ENCODE peak calls at places on chromosomes 11 and 22, in eight cellular contexts. Q is PC-3, F is GM23248, C is HCT116, S is hepatocyte, M is SK-N-SH, I is MM.1S, W is GM23338. X is an unnamed sample.
A peak's percentile ranks its signal among the peaks of the same experiment; 100 is the strongest.

GRCh38 chr11:32796425-32796824 is 2.0 kb upstream of the CCDC73 start:
- DNase-seq in S (no peak), C (no peak), W (no peak), Q (peak; percentile 23), I (no peak), M (no peak), F (no peak), X (no peak)

GRCh38 chr22:44245438-44245837 is 64.7 kb downstream of the PARVG start:
- DNase-seq in M (no peak), C (no peak), F (no peak), Q (no peak), W (no peak), S (no peak), I (no peak), X (no peak)

GRCh38 chr11:12287009-12287373 is 90.4 kb upstream of the PARVA start:
- DNase-seq in M (peak; percentile 7), S (peak; percentile 75), C (peak; percentile 47), W (no peak), F (peak; percentile 95), I (no peak), Q (peak; percentile 89), X (no peak)

GRCh38 chr22:27089303-27089702 is 431.9 kb downstream of the MIAT start:
- DNase-seq in F (no peak), I (no peak), Q (no peak), C (no peak), S (no peak), W (no peak), M (peak; percentile 49), X (no peak)

GRCh38 chr11:123235117-123235686 is 40.2 kb upstream of the CLMP start:
- DNase-seq in F (peak; percentile 60), I (no peak), W (peak; percentile 78), Q (peak; percentile 50), M (peak; percentile 68), C (peak; percentile 38), S (no peak), X (peak; percentile 18)

GRCh38 chr11:32821517-32821916 is 8.2 kb upstream of the PRRG4 start:
- DNase-seq in S (no peak), W (no peak), I (no peak), M (no peak), C (no peak), F (peak; percentile 38), Q (peak; percentile 91), X (no peak)

GRCh38 chr11:46294365-46295309 is 17.2 kb downstream of the CREB3L1 start:
- DNase-seq in I (no peak), F (peak; percentile 95), C (no peak), M (peak; percentile 60), Q (peak; percentile 58), W (peak; percentile 92), S (peak; percentile 85), X (no peak)

GRCh38 chr11:78022397-78023396 is at the start of gene KCTD14:
- DNase-seq in M (peak; percentile 14), S (peak; percentile 55), C (no peak), Q (no peak), I (no peak), W (peak; percentile 79), F (peak; percentile 34), X (no peak)

GRCh38 chr11:62770778-62771143 is 435 bp upstream of the TAF6L start:
- DNase-seq in C (no peak), W (peak; percentile 59), Q (no peak), S (peak; percentile 32), M (peak; percentile 41), F (peak; percentile 65), I (no peak), X (peak; percentile 46)

GRCh38 chr22:27666272-27666997 is 135.1 kb downstream of the MN1 start:
- DNase-seq in I (no peak), M (no peak), S (no peak), C (no peak), Q (no peak), W (no peak), F (no peak), X (no peak)

GRCh38 chr11:57773026-57773598 is 11.5 kb downstream of the CTNND1 start:
- DNase-seq in F (no peak), S (no peak), M (no peak), I (no peak), W (no peak), Q (peak; percentile 41), C (no peak), X (no peak)
- H3K27ac ChIP-seq in F (no peak overlapping the region), S (no peak overlapping the region), M (no peak overlapping the region), I (no peak overlapping the region), W (no peak overlapping the region), Q (peak overlapping the region; percentile 60), C (no peak overlapping the region), X (no peak overlapping the region)

GRCh38 chr11:64675417-64676252 is 47.4 kb downstream of the NRXN2 start:
- DNase-seq in F (peak; percentile 97), M (peak; percentile 59), S (peak; percentile 72), W (no peak), C (no peak), I (no peak), Q (peak; percentile 44), X (no peak)
- TF ChIP-seq EZH2phosphoT487 in F (no peak), M (no peak), S (no peak), W (no peak), C (no peak), I (no peak), Q (no peak), X (no peak)

GRCh38 chr22:22691055-22691454 is 46.6 kb downstream of the GGTLC2 start:
- DNase-seq in C (no peak), Q (no peak), F (no peak), S (no peak), I (no peak), M (no peak), W (no peak), X (no peak)

GRCh38 chr22:22692707-22693530 is 48.5 kb downstream of the GGTLC2 start:
- DNase-seq in F (peak; percentile 81), W (peak; percentile 86), C (no peak), S (peak; percentile 81), Q (peak; percentile 83), M (peak; percentile 54), I (peak; percentile 44), X (peak; percentile 83)

GRCh38 chr22:22694106-22694505 is 49.7 kb downstream of the GGTLC2 start:
- DNase-seq in Q (no peak), W (no peak), M (no peak), F (no peak), C (no peak), S (no peak), I (no peak), X (no peak)

GRCh38 chr22:22691716-22692701 is 47.6 kb downstream of the GGTLC2 start:
- DNase-seq in W (peak; percentile 3), I (no peak), Q (peak; percentile 73), F (peak; percentile 44), C (no peak), M (no peak), S (peak; percentile 54), X (peak; percentile 85)

GRCh38 chr22:22693531-22693884 is 49.1 kb downstream of the GGTLC2 start:
- DNase-seq in I (no peak), S (no peak), Q (peak; percentile 15), M (no peak), F (no peak), C (no peak), W (no peak), X (no peak)
- H3K9me2 ChIP-seq in I (no peaks in the 10 kb centered on the region), S (no peaks in the 10 kb centered on the region), Q (no peaks in the 10 kb centered on the region), M (no peaks in the 10 kb centered on the region), F (no peaks in the 10 kb centered on the region), C (no peaks in the 10 kb centered on the region), W (no peaks in the 10 kb centered on the region), X (no peaks in the 10 kb centered on the region)

GRCh38 chr22:20571078-20571503 is 63.7 kb downstream of the MED15 start:
- DNase-seq in W (no peak), S (no peak), M (no peak), C (no peak), Q (no peak), F (no peak), I (no peak), X (no peak)
- H3K27ac ChIP-seq in W (no peak overlapping the region), S (peak overlapping the region; percentile 3), M (no peak overlapping the region), C (no peak overlapping the region), Q (no peak overlapping the region), F (peak overlapping the region; percentile 98), I (no peak overlapping the region), X (no peak overlapping the region)

X was measured in OCI-LY7.